ENCODE peak calls at places on chromosomes 13 and 19, in seven cellular contexts. One of them, this sample, is unnamed.

GRCh38 chr13:43005460-43006236 is 13.6 kb upstream of the EPSTI1 start:
- DNase-seq in NCI-H345: no peak
- DNase-seq in foreskin keratinocyte: no peak
- DNase-seq in astrocyte of the cerebellum: peak
- DNase-seq in anterior cingulate cortex: no peak
- DNase-seq in HCEC 1CT: peak
- DNase-seq in amygdala: no peak
- DNase-seq in this sample: no peak

GRCh38 chr13:60044321-60044720 is 119.4 kb downstream of the DIAPH3 start:
- DNase-seq in NCI-H345: no peak
- DNase-seq in foreskin keratinocyte: no peak
- DNase-seq in astrocyte of the cerebellum: no peak
- DNase-seq in anterior cingulate cortex: no peak
- DNase-seq in HCEC 1CT: no peak
- DNase-seq in amygdala: no peak
- DNase-seq in this sample: no peak

GRCh38 chr19:48489608-48490216 is 20.5 kb downstream of the CYTH2 start:
- DNase-seq in NCI-H345: peak
- DNase-seq in foreskin keratinocyte: no peak
- DNase-seq in astrocyte of the cerebellum: no peak
- DNase-seq in anterior cingulate cortex: peak
- DNase-seq in HCEC 1CT: peak
- DNase-seq in amygdala: no peak
- DNase-seq in this sample: peak

GRCh38 chr19:7932930-7933300 is 7.0 kb upstream of the CTXN1 start:
- DNase-seq in NCI-H345: no peak
- DNase-seq in foreskin keratinocyte: no peak
- DNase-seq in astrocyte of the cerebellum: no peak
- DNase-seq in anterior cingulate cortex: no peak
- DNase-seq in HCEC 1CT: no peak
- DNase-seq in amygdala: no peak
- DNase-seq in this sample: no peak

GRCh38 chr19:9923440-9923839 is 12.9 kb downstream of the OLFM2 start:
- DNase-seq in NCI-H345: no peak
- DNase-seq in foreskin keratinocyte: no peak
- DNase-seq in astrocyte of the cerebellum: no peak
- DNase-seq in anterior cingulate cortex: no peak
- DNase-seq in HCEC 1CT: no peak
- DNase-seq in amygdala: no peak
- DNase-seq in this sample: no peak

GRCh38 chr19:51726049-51726448 is 2.3 kb upstream of the HAS1 start:
- DNase-seq in NCI-H345: no peak
- DNase-seq in foreskin keratinocyte: peak
- DNase-seq in astrocyte of the cerebellum: no peak
- DNase-seq in anterior cingulate cortex: peak
- DNase-seq in HCEC 1CT: no peak
- DNase-seq in amygdala: no peak
- DNase-seq in this sample: no peak

GRCh38 chr13:74661851-74662250 is 527.6 kb upstream of the KLF12 start:
- DNase-seq in NCI-H345: no peak
- DNase-seq in foreskin keratinocyte: no peak
- DNase-seq in astrocyte of the cerebellum: no peak
- DNase-seq in anterior cingulate cortex: no peak
- DNase-seq in HCEC 1CT: no peak
- DNase-seq in amygdala: no peak
- DNase-seq in this sample: no peak

GRCh38 chr19:40221858-40222619 is 3.9 kb upstream of the TTC9B start:
- DNase-seq in NCI-H345: peak
- DNase-seq in foreskin keratinocyte: peak
- DNase-seq in astrocyte of the cerebellum: peak
- DNase-seq in anterior cingulate cortex: peak
- DNase-seq in HCEC 1CT: peak
- DNase-seq in amygdala: peak
- DNase-seq in this sample: peak

GRCh38 chr13:97574926-97575325 is 141.0 kb downstream of the RAP2A start:
- DNase-seq in NCI-H345: peak
- DNase-seq in foreskin keratinocyte: no peak
- DNase-seq in astrocyte of the cerebellum: no peak
- DNase-seq in anterior cingulate cortex: no peak
- DNase-seq in HCEC 1CT: peak
- DNase-seq in amygdala: no peak
- DNase-seq in this sample: peak

GRCh38 chr19:5484398-5485285 is 29.4 kb downstream of the ZNRF4 start:
- DNase-seq in NCI-H345: peak
- DNase-seq in foreskin keratinocyte: no peak
- DNase-seq in astrocyte of the cerebellum: peak
- DNase-seq in anterior cingulate cortex: peak
- DNase-seq in HCEC 1CT: no peak
- DNase-seq in amygdala: no peak
- DNase-seq in this sample: no peak

GRCh38 chr13:113903912-113904311 is 40.0 kb upstream of the GAS6 start:
- DNase-seq in NCI-H345: no peak
- DNase-seq in foreskin keratinocyte: no peak
- DNase-seq in astrocyte of the cerebellum: no peak
- DNase-seq in anterior cingulate cortex: no peak
- DNase-seq in HCEC 1CT: no peak
- DNase-seq in amygdala: no peak
- DNase-seq in this sample: no peak

GRCh38 chr13:21365574-21365973 is 93.5 kb downstream of the ZDHHC20 start:
- DNase-seq in NCI-H345: no peak
- DNase-seq in foreskin keratinocyte: no peak
- DNase-seq in astrocyte of the cerebellum: no peak
- DNase-seq in anterior cingulate cortex: no peak
- DNase-seq in HCEC 1CT: no peak
- DNase-seq in amygdala: no peak
- DNase-seq in this sample: no peak

GRCh38 chr13:27044837-27045570 is 126.6 kb downstream of the USP12 start:
- DNase-seq in NCI-H345: no peak
- DNase-seq in foreskin keratinocyte: no peak
- DNase-seq in astrocyte of the cerebellum: no peak
- DNase-seq in anterior cingulate cortex: no peak
- DNase-seq in HCEC 1CT: no peak
- DNase-seq in amygdala: no peak
- DNase-seq in this sample: peak

GRCh38 chr19:2477141-2477710 is 1.3 kb downstream of the GADD45B start:
- DNase-seq in NCI-H345: peak
- DNase-seq in foreskin keratinocyte: no peak
- DNase-seq in astrocyte of the cerebellum: no peak
- DNase-seq in anterior cingulate cortex: no peak
- DNase-seq in HCEC 1CT: peak
- DNase-seq in amygdala: no peak
- DNase-seq in this sample: no peak

GRCh38 chr19:38190793-38191192 is 33.2 kb downstream of the DPF1 start:
- DNase-seq in NCI-H345: no peak
- DNase-seq in foreskin keratinocyte: no peak
- DNase-seq in astrocyte of the cerebellum: no peak
- DNase-seq in anterior cingulate cortex: no peak
- DNase-seq in HCEC 1CT: no peak
- DNase-seq in amygdala: no peak
- DNase-seq in this sample: no peak

GRCh38 chr13:37216340-37216739 is 110.9 kb upstream of the CSNK1A1L start:
- DNase-seq in NCI-H345: no peak
- DNase-seq in foreskin keratinocyte: no peak
- DNase-seq in astrocyte of the cerebellum: no peak
- DNase-seq in anterior cingulate cortex: no peak
- DNase-seq in HCEC 1CT: no peak
- DNase-seq in amygdala: no peak
- DNase-seq in this sample: no peak

GRCh38 chr19:38015771-38016170 is 108.8 kb downstream of the SIPA1L3 start:
- DNase-seq in NCI-H345: no peak
- DNase-seq in foreskin keratinocyte: no peak
- DNase-seq in astrocyte of the cerebellum: no peak
- DNase-seq in anterior cingulate cortex: no peak
- DNase-seq in HCEC 1CT: no peak
- DNase-seq in amygdala: no peak
- DNase-seq in this sample: no peak

GRCh38 chr13:47126432-47126831 is 229.6 kb upstream of the HTR2A start:
- DNase-seq in NCI-H345: no peak
- DNase-seq in foreskin keratinocyte: no peak
- DNase-seq in astrocyte of the cerebellum: no peak
- DNase-seq in anterior cingulate cortex: no peak
- DNase-seq in HCEC 1CT: peak
- DNase-seq in amygdala: no peak
- DNase-seq in this sample: no peak

GRCh38 chr19:5864013-5864720 is 6.2 kb downstream of the FUT5 start:
- DNase-seq in NCI-H345: no peak
- DNase-seq in foreskin keratinocyte: no peak
- DNase-seq in astrocyte of the cerebellum: no peak
- DNase-seq in anterior cingulate cortex: no peak
- DNase-seq in HCEC 1CT: no peak
- DNase-seq in amygdala: no peak
- DNase-seq in this sample: no peak

GRCh38 chr13:29845440-29846056 is 4.9 kb downstream of the UBL3 start:
- DNase-seq in NCI-H345: no peak
- DNase-seq in foreskin keratinocyte: no peak
- DNase-seq in astrocyte of the cerebellum: no peak
- DNase-seq in anterior cingulate cortex: no peak
- DNase-seq in HCEC 1CT: peak
- DNase-seq in amygdala: peak
- DNase-seq in this sample: no peak

GRCh38 chr19:45476349-45476717 is 8.5 kb downstream of the FOSB start:
- DNase-seq in NCI-H345: no peak
- DNase-seq in foreskin keratinocyte: no peak
- DNase-seq in astrocyte of the cerebellum: no peak
- DNase-seq in anterior cingulate cortex: no peak
- DNase-seq in HCEC 1CT: no peak
- DNase-seq in amygdala: no peak
- DNase-seq in this sample: no peak

GRCh38 chr19:51637362-51637978 is 7.3 kb upstream of the SIGLEC5 start:
- DNase-seq in NCI-H345: no peak
- DNase-seq in foreskin keratinocyte: no peak
- DNase-seq in astrocyte of the cerebellum: no peak
- DNase-seq in anterior cingulate cortex: no peak
- DNase-seq in HCEC 1CT: peak
- DNase-seq in amygdala: no peak
- DNase-seq in this sample: no peak

GRCh38 chr13:112188298-112188610 is 121.3 kb downstream of the SOX1 start:
- DNase-seq in NCI-H345: no peak
- DNase-seq in foreskin keratinocyte: no peak
- DNase-seq in astrocyte of the cerebellum: no peak
- DNase-seq in anterior cingulate cortex: no peak
- DNase-seq in HCEC 1CT: no peak
- DNase-seq in amygdala: no peak
- DNase-seq in this sample: no peak

GRCh38 chr13:113969311-113969972 is 4.4 kb downstream of the C13orf46 start:
- DNase-seq in NCI-H345: no peak
- DNase-seq in foreskin keratinocyte: no peak
- DNase-seq in astrocyte of the cerebellum: no peak
- DNase-seq in anterior cingulate cortex: no peak
- DNase-seq in HCEC 1CT: no peak
- DNase-seq in amygdala: no peak
- DNase-seq in this sample: no peak

GRCh38 chr19:35901854-35902661 is at the start of gene HCST:
- DNase-seq in NCI-H345: no peak
- DNase-seq in foreskin keratinocyte: no peak
- DNase-seq in astrocyte of the cerebellum: no peak
- DNase-seq in anterior cingulate cortex: no peak
- DNase-seq in HCEC 1CT: no peak
- DNase-seq in amygdala: no peak
- DNase-seq in this sample: peak

GRCh38 chr13:99004931-99005330 is 27.1 kb upstream of the DOCK9 start:
- DNase-seq in NCI-H345: no peak
- DNase-seq in foreskin keratinocyte: no peak
- DNase-seq in astrocyte of the cerebellum: no peak
- DNase-seq in anterior cingulate cortex: no peak
- DNase-seq in HCEC 1CT: no peak
- DNase-seq in amygdala: no peak
- DNase-seq in this sample: peak